ENCODE peak calls at places on chromosomes 16 and 17, in four cellular contexts. One of them, this sample, is unnamed.

GRCh38 chr16:1378087-1378803 is 26.5 kb downstream of the GNPTG start:
- DNase-seq in kidney glomerular epithelial cell: no peak
- DNase-seq in NCI-H446 treated with DMSO at 0.1 percent for 48 hours: no peak
- DNase-seq in upper lobe of right lung: no peak
- DNase-seq in this sample: no peak

GRCh38 chr16:30839523-30840227 is 52.7 kb upstream of the ZNF629 start:
- DNase-seq in NCI-H446 treated with DMSO at 0.1 percent for 48 hours: no peak
- DNase-seq in upper lobe of right lung: no peak
- DNase-seq in kidney glomerular epithelial cell: no peak
- DNase-seq in this sample: no peak

GRCh38 chr17:4557626-4558310 is 2.6 kb upstream of the MYBBP1A start:
- DNase-seq in upper lobe of right lung: peak; percentile 52
- DNase-seq in NCI-H446 treated with DMSO at 0.1 percent for 48 hours: no peak
- DNase-seq in kidney glomerular epithelial cell: no peak
- DNase-seq in this sample: no peak

GRCh38 chr17:5758651-5759050 is 174.3 kb upstream of the NLRP1 start:
- DNase-seq in NCI-H446 treated with DMSO at 0.1 percent for 48 hours: peak; percentile 21
- DNase-seq in upper lobe of right lung: no peak
- DNase-seq in kidney glomerular epithelial cell: peak; percentile 0
- DNase-seq in this sample: peak; percentile 82

GRCh38 chr16:85383836-85384825 is 229.0 kb upstream of the GSE1 start:
- DNase-seq in kidney glomerular epithelial cell: no peak
- DNase-seq in upper lobe of right lung: peak; percentile 55
- DNase-seq in NCI-H446 treated with DMSO at 0.1 percent for 48 hours: no peak
- DNase-seq in this sample: no peak

GRCh38 chr17:60230358-60230757 is 80.6 kb downstream of the CA4 start:
- DNase-seq in kidney glomerular epithelial cell: no peak
- DNase-seq in upper lobe of right lung: no peak
- DNase-seq in NCI-H446 treated with DMSO at 0.1 percent for 48 hours: no peak
- DNase-seq in this sample: no peak

GRCh38 chr17:6163632-6164319 is 93.6 kb downstream of the WSCD1 start:
- DNase-seq in upper lobe of right lung: no peak
- DNase-seq in kidney glomerular epithelial cell: no peak
- DNase-seq in NCI-H446 treated with DMSO at 0.1 percent for 48 hours: peak; percentile 99
- DNase-seq in this sample: peak; percentile 36

GRCh38 chr17:79627184-79627765 is 16.4 kb upstream of the RBFOX3 start:
- DNase-seq in kidney glomerular epithelial cell: no peak
- DNase-seq in upper lobe of right lung: peak; percentile 42
- DNase-seq in NCI-H446 treated with DMSO at 0.1 percent for 48 hours: no peak
- DNase-seq in this sample: no peak

GRCh38 chr16:8956265-8957060 is 7.2 kb downstream of the USP7 start:
- DNase-seq in NCI-H446 treated with DMSO at 0.1 percent for 48 hours: no peak
- DNase-seq in upper lobe of right lung: no peak
- DNase-seq in kidney glomerular epithelial cell: no peak
- DNase-seq in this sample: no peak

GRCh38 chr16:53922805-53923645 is 219.1 kb downstream of the FTO start:
- DNase-seq in NCI-H446 treated with DMSO at 0.1 percent for 48 hours: peak; percentile 81
- DNase-seq in upper lobe of right lung: no peak
- DNase-seq in kidney glomerular epithelial cell: peak; percentile 2
- DNase-seq in this sample: no peak

GRCh38 chr16:67157106-67157748 is 2.5 kb downstream of the TRADD start:
- DNase-seq in upper lobe of right lung: no peak
- DNase-seq in kidney glomerular epithelial cell: no peak
- DNase-seq in NCI-H446 treated with DMSO at 0.1 percent for 48 hours: no peak
- DNase-seq in this sample: no peak

GRCh38 chr16:67137605-67138004 is 13.2 kb downstream of the B3GNT9 start:
- DNase-seq in NCI-H446 treated with DMSO at 0.1 percent for 48 hours: no peak
- DNase-seq in kidney glomerular epithelial cell: peak; percentile 47
- DNase-seq in upper lobe of right lung: no peak
- DNase-seq in this sample: peak; percentile 90

GRCh38 chr17:16419929-16420271 is 4.5 kb downstream of the TRPV2 start:
- DNase-seq in upper lobe of right lung: no peak
- DNase-seq in NCI-H446 treated with DMSO at 0.1 percent for 48 hours: no peak
- DNase-seq in kidney glomerular epithelial cell: no peak
- DNase-seq in this sample: no peak

GRCh38 chr16:21218135-21218534 is 6.8 kb upstream of the ZP2 start:
- DNase-seq in upper lobe of right lung: no peak
- DNase-seq in NCI-H446 treated with DMSO at 0.1 percent for 48 hours: no peak
- DNase-seq in kidney glomerular epithelial cell: no peak
- DNase-seq in this sample: no peak

GRCh38 chr17:82486186-82487084 is 27.9 kb downstream of the NARF start:
- DNase-seq in upper lobe of right lung: no peak
- DNase-seq in NCI-H446 treated with DMSO at 0.1 percent for 48 hours: no peak
- DNase-seq in kidney glomerular epithelial cell: no peak
- DNase-seq in this sample: no peak

This sample was measured in NCI-H82.